ENCODE peak calls at places on chromosomes 5 and 9, in nine cellular contexts. E, Q, Y, K, G, O, J, D and P are unnamed samples.

GRCh38 chr5:72377920-72378635 is 57.9 kb downstream of the PTCD2 start:
- DNase-seq in E (no peak), Q (peak), Y (no peak), K (peak), G (no peak), O (no peak), J (no peak), D (peak), P (no peak)

GRCh38 chr5:10018670-10019069 is 231.0 kb downstream of the ATPSCKMT start:
- DNase-seq in E (no peak), Q (no peak), Y (peak), K (peak), G (no peak), O (peak), J (no peak), D (peak), P (no peak)

GRCh38 chr5:1006656-1007071 is 1.9 kb upstream of the NKD2 start:
- DNase-seq in E (peak), Q (no peak), Y (no peak), K (no peak), G (no peak), O (no peak), J (peak), D (no peak), P (peak)

GRCh38 chr9:37859043-37859442 is 44.9 kb downstream of the SLC25A51 start:
- DNase-seq in E (no peak), Q (no peak), Y (peak), K (peak), G (no peak), O (peak), J (no peak), D (no peak), P (no peak)

GRCh38 chr9:35027871-35028270 is 38.3 kb downstream of the DNAJB5 start:
- DNase-seq in E (no peak), Q (no peak), Y (peak), K (no peak), G (no peak), O (no peak), J (no peak), D (no peak), P (no peak)

GRCh38 chr5:1789838-1790462 is 9.7 kb downstream of the MRPL36 start:
- DNase-seq in E (no peak), Q (no peak), Y (peak), K (peak), G (no peak), O (peak), J (no peak), D (no peak), P (no peak)

GRCh38 chr5:95644351-95645042 is 2.1 kb upstream of the RFESD start:
- DNase-seq in E (peak), Q (no peak), Y (peak), K (peak), G (peak), O (peak), J (peak), D (no peak), P (no peak)

GRCh38 chr5:93870649-93871048 is 129.2 kb upstream of the POU5F2 start:
- DNase-seq in E (no peak), Q (no peak), Y (no peak), K (no peak), G (no peak), O (no peak), J (no peak), D (no peak), P (no peak)

GRCh38 chr9:116334581-116335150 is 181.1 kb downstream of the PAPPA start:
- DNase-seq in E (no peak), Q (no peak), Y (no peak), K (no peak), G (no peak), O (no peak), J (no peak), D (no peak), P (no peak)

GRCh38 chr5:9545959-9546851 is at the start of gene SEMA5A:
- DNase-seq in E (peak), Q (peak), Y (peak), K (peak), G (peak), O (peak), J (peak), D (no peak), P (no peak)

GRCh38 chr9:134321957-134322741 is 4.1 kb upstream of the RXRA start:
- DNase-seq in E (no peak), Q (peak), Y (no peak), K (no peak), G (no peak), O (no peak), J (peak), D (no peak), P (no peak)

DNA sequence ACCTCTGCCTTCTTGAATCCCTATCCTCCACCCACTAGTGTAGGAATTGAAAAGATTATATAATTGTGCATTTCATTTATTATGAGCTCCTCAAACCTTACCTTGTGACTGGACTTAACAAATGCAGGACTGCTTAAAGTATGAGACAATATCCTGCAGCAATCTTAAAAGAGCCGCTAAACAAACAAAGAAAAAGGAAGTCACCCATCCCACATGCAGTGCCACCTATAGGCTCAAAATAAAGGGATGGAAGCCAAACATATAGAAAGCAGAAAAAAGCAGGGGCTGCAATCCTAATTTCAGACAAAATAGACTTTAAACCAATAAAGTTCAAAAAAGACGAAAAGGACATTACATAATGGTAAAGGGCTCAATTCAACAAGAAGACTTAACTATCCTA is 8.7 kb downstream of the PCAT7 start:
- DNase-seq in E (no peak), Q (no peak), Y (no peak), K (no peak), G (no peak), O (no peak), J (no peak), D (peak), P (no peak)
- TF ChIP-seq CTCF in E (no peak), Q (no peak), Y (no peak), K (no peak), G (no peak), O (no peak), J (no peak), D (peak), P (no peak)

GRCh38 chr5:149551227-149552037 is at the start of gene CSNK1A1:
- DNase-seq in E (peak), Q (peak), Y (peak), K (peak), G (peak), O (peak), J (peak), D (peak), P (peak)

GRCh38 chr5:149550267-149550582 is 1.0 kb downstream of the CSNK1A1 start:
- DNase-seq in E (no peak), Q (no peak), Y (peak), K (peak), G (no peak), O (no peak), J (no peak), D (no peak), P (no peak)

GRCh38 chr5:149552761-149553160 is 1.5 kb upstream of the CSNK1A1 start:
- DNase-seq in E (no peak), Q (no peak), Y (no peak), K (no peak), G (no peak), O (no peak), J (no peak), D (no peak), P (no peak)

GRCh38 chr5:149550608-149551226 is 522 bp downstream of the CSNK1A1 start:
- DNase-seq in E (peak), Q (no peak), Y (no peak), K (no peak), G (no peak), O (no peak), J (no peak), D (no peak), P (no peak)

GRCh38 chr5:149552038-149552494 is 827 bp upstream of the CSNK1A1 start:
- DNase-seq in E (no peak), Q (no peak), Y (no peak), K (no peak), G (no peak), O (no peak), J (no peak), D (no peak), P (no peak)
- TF ChIP-seq CTCF in E (no peak), Q (no peak), Y (no peak), K (no peak), G (no peak), O (no peak), J (no peak), D (no peak), P (no peak)

DNA sequence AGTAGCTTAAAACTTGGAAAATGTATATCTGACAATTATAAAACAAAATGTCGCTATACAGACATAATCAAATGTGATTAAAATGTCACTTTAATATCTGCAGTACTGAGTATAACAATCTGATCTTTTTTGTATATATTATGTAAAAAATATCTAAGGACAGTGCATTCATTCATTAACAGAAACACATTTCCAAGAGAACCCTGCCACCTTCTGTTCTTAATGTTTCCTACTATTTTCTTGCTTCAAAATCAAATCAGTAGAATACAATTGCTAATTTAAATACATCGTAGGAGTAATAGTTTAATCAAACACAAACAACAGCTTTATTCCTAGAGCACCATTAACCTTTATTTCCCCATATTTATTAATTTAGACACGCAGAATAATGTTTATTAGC is 142.6 kb upstream of the ST8SIA4 start:
- DNase-seq in E (no peak), Q (no peak), Y (no peak), K (peak), G (no peak), O (no peak), J (no peak), D (peak), P (no peak)
- TF ChIP-seq CTCF in E (no peak), Q (no peak), Y (peak), K (peak), G (peak), O (no peak), J (no peak), D (no peak), P (no peak)

GRCh38 chr5:3604501-3604900 is 8.9 kb downstream of the IRX1 start:
- DNase-seq in E (no peak), Q (no peak), Y (no peak), K (no peak), G (no peak), O (peak), J (no peak), D (no peak), P (no peak)

GRCh38 chr5:3605298-3606010 is 9.8 kb downstream of the IRX1 start:
- DNase-seq in E (no peak), Q (no peak), Y (no peak), K (no peak), G (no peak), O (no peak), J (no peak), D (no peak), P (no peak)

GRCh38 chr5:3601060-3601710 is 5.6 kb downstream of the IRX1 start:
- DNase-seq in E (no peak), Q (no peak), Y (no peak), K (no peak), G (no peak), O (peak), J (no peak), D (no peak), P (no peak)

GRCh38 chr5:3601929-3602712 is 6.5 kb downstream of the IRX1 start:
- DNase-seq in E (no peak), Q (no peak), Y (no peak), K (no peak), G (no peak), O (peak), J (no peak), D (no peak), P (no peak)

DNA sequence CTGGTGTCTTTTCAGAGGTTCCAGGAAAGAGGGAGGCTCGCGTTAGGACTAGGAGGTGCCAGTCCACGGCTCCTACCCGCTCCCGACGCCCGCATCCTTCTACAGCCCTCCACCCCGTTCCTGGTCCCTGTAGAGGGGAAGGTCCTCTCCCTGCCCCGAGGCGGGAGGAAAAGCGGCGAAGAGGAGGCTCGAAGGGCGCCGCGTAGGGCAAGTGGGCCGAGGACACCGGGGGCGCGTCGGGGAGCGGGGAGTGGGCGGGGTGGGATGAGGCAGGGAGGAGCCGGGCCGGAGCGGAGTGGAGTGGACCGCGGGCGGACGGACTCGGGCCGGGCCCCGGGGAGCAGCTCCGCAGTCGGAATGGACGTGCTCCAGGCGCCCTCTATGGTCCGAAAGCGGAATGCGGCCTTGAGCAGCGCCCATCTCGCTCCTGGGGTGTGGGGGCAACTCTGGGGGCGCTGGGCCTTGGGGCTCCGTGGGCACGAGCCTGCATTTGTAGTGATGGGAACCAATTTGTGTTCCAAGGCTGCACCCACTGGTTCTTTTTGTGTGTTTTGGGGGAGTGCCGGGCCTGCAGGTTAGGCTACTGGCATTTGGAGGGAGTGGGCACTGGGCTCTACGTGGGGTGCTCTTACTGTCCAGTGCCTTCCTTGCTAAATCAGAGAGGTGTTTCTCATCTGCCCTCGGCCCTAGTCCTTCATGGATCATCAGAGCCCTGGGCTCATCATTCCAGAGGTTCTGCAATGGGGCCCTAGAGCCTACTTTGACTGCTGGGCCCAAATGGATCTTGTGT is 7.3 kb downstream of the IRX1 start:
- DNase-seq in E (peak), Q (no peak), Y (no peak), K (peak), G (peak), O (peak), J (peak), D (no peak), P (no peak)
- TF ChIP-seq CTCF in E (no peak), Q (peak), Y (peak), K (peak), G (peak), O (peak), J (no peak), D (peak), P (no peak)